ENCODE peak calls at places on chromosomes 7 and 10, in ten cellular contexts. V is OCI-LY7; K is esophagus muscularis mucosa; R is left ventricle myocardium inferior; X is coronary artery; S is glutamatergic neuron; A is activated CD8-positive, alpha-beta T cell treated with anti-CD3 and anti-CD28 coated beads for 36 hours; C is HFF-Myc; Q is RWPE1; O is lower leg skin. I is an unnamed sample.

GRCh38 chr7:101565601-101566209 is 63.4 kb downstream of the MYL10 start:
- DNase-seq in V (no peak), K (no peak), R (no peak), X (peak), S (no peak), A (no peak), C (no peak), Q (no peak), O (peak), I (no peak)

GRCh38 chr7:120833551-120833950 is 24.4 kb downstream of the TSPAN12 start:
- DNase-seq in V (no peak), K (no peak), R (no peak), X (no peak), S (no peak), A (no peak), C (no peak), Q (no peak), O (no peak), I (no peak)

GRCh38 chr10:61439058-61439607 is 14.0 kb downstream of the TMEM26 start:
- DNase-seq in V (no peak), K (no peak), R (no peak), X (no peak), S (no peak), A (no peak), C (no peak), Q (no peak), O (no peak), I (no peak)

GRCh38 chr7:455110-455928 is 64.3 kb downstream of the PDGFA start:
- DNase-seq in V (no peak), K (no peak), R (peak), X (no peak), S (no peak), A (no peak), C (no peak), Q (peak), O (no peak), I (no peak)

GRCh38 chr10:121681982-121682687 is 83.9 kb upstream of the FGFR2 start:
- DNase-seq in V (no peak), K (no peak), R (no peak), X (no peak), S (no peak), A (no peak), C (no peak), Q (no peak), O (no peak), I (no peak)

GRCh38 chr10:115417585-115418265 is 324.6 kb downstream of the ATRNL1 start:
- DNase-seq in V (peak), K (no peak), R (no peak), X (no peak), S (peak), A (peak), C (peak), Q (peak), O (no peak), I (peak)

GRCh38 chr10:51765284-51765971 is 66.0 kb upstream of the CSTF2T start:
- DNase-seq in V (no peak), K (no peak), R (no peak), X (no peak), S (no peak), A (no peak), C (no peak), Q (no peak), O (no peak), I (no peak)

GRCh38 chr7:36283711-36284130 is 105.9 kb upstream of the ANLN start:
- DNase-seq in V (peak), K (no peak), R (peak), X (no peak), S (no peak), A (peak), C (no peak), Q (no peak), O (no peak), I (no peak)

GRCh38 chr10:102413053-102413705 is 5.4 kb downstream of the PSD start:
- DNase-seq in V (peak), K (no peak), R (no peak), X (no peak), S (peak), A (peak), C (no peak), Q (no peak), O (no peak), I (no peak)

GRCh38 chr10:120459185-120459584 is 2.2 kb downstream of the PLPP4 start:
- DNase-seq in V (no peak), K (no peak), R (no peak), X (no peak), S (no peak), A (no peak), C (no peak), Q (no peak), O (no peak), I (no peak)

GRCh38 chr7:77501165-77501515 is 36.0 kb upstream of the PTPN12 start:
- DNase-seq in V (no peak), K (no peak), R (no peak), X (no peak), S (no peak), A (no peak), C (no peak), Q (no peak), O (no peak), I (no peak)

GRCh38 chr10:93438796-93439253 is 43.3 kb downstream of the MYOF start:
- DNase-seq in V (no peak), K (no peak), R (no peak), X (no peak), S (no peak), A (no peak), C (no peak), Q (peak), O (no peak), I (no peak)

GRCh38 chr10:110405401-110405800 is 92.3 kb upstream of the DUSP5 start:
- DNase-seq in V (no peak), K (no peak), R (no peak), X (no peak), S (no peak), A (no peak), C (no peak), Q (no peak), O (no peak), I (no peak)

GRCh38 chr10:90319188-90319914 is 538.5 kb downstream of the HTR7 start:
- DNase-seq in V (no peak), K (no peak), R (no peak), X (no peak), S (no peak), A (peak), C (peak), Q (peak), O (no peak), I (peak)

GRCh38 chr7:97871659-97872024 is 566 bp downstream of the ASNS start:
- DNase-seq in V (peak), K (no peak), R (no peak), X (peak), S (no peak), A (peak), C (no peak), Q (peak), O (no peak), I (no peak)

GRCh38 chr7:89798599-89798996 is 355.7 kb upstream of the STEAP1 start:
- DNase-seq in V (no peak), K (no peak), R (no peak), X (no peak), S (no peak), A (no peak), C (no peak), Q (no peak), O (no peak), I (no peak)

GRCh38 chr10:69043931-69044531 is 43.9 kb upstream of the SRGN start:
- DNase-seq in V (peak), K (no peak), R (no peak), X (no peak), S (no peak), A (peak), C (no peak), Q (no peak), O (no peak), I (no peak)

GRCh38 chr7:90320801-90321494 is at the start of gene FAM237B:
- DNase-seq in V (no peak), K (no peak), R (no peak), X (no peak), S (peak), A (no peak), C (no peak), Q (peak), O (no peak), I (no peak)

GRCh38 chr10:124745678-124746077 is 1.5 kb upstream of the FAM53B start:
- DNase-seq in V (peak), K (no peak), R (no peak), X (no peak), S (no peak), A (no peak), C (peak), Q (peak), O (no peak), I (no peak)

GRCh38 chr10:127148066-127148932 is 48.1 kb downstream of the INSYN2A start:
- DNase-seq in V (no peak), K (no peak), R (no peak), X (no peak), S (no peak), A (no peak), C (peak), Q (peak), O (no peak), I (peak)

GRCh38 chr7:157310676-157311185 is 26.1 kb upstream of the DNAJB6 start:
- DNase-seq in V (no peak), K (no peak), R (no peak), X (no peak), S (no peak), A (no peak), C (no peak), Q (no peak), O (no peak), I (no peak)

GRCh38 chr7:18125536-18125935 is 97.9 kb upstream of the PRPS1L1 start:
- DNase-seq in V (no peak), K (no peak), R (no peak), X (no peak), S (no peak), A (no peak), C (no peak), Q (no peak), O (no peak), I (no peak)

GRCh38 chr10:74290703-74291102 is 139.7 kb downstream of the ADK start:
- DNase-seq in V (no peak), K (no peak), R (no peak), X (no peak), S (no peak), A (no peak), C (no peak), Q (no peak), O (no peak), I (no peak)

GRCh38 chr7:83306487-83306886 is 143.8 kb upstream of the PCLO start:
- DNase-seq in V (no peak), K (no peak), R (no peak), X (no peak), S (no peak), A (no peak), C (no peak), Q (no peak), O (no peak), I (no peak)

GRCh38 chr7:93011351-93012294 is 106.2 kb downstream of the SAMD9 start:
- DNase-seq in V (no peak), K (no peak), R (no peak), X (no peak), S (no peak), A (no peak), C (peak), Q (peak), O (no peak), I (peak)

GRCh38 chr7:158406364-158406763 is 181.3 kb downstream of the PTPRN2 start:
- DNase-seq in V (no peak), K (no peak), R (no peak), X (no peak), S (no peak), A (no peak), C (no peak), Q (no peak), O (no peak), I (no peak)

GRCh38 chr7:158406817-158407216 is 180.8 kb downstream of the PTPRN2 start:
- DNase-seq in V (no peak), K (no peak), R (no peak), X (no peak), S (peak), A (no peak), C (no peak), Q (no peak), O (no peak), I (no peak)

GRCh38 chr7:158409816-158410330 is 177.8 kb downstream of the PTPRN2 start:
- DNase-seq in V (no peak), K (no peak), R (no peak), X (no peak), S (no peak), A (no peak), C (no peak), Q (no peak), O (no peak), I (no peak)

GRCh38 chr7:158409120-158409519 is 178.5 kb downstream of the PTPRN2 start:
- DNase-seq in V (no peak), K (no peak), R (no peak), X (no peak), S (no peak), A (no peak), C (no peak), Q (no peak), O (no peak), I (no peak)

GRCh38 chr7:158407581-158408331 is 179.9 kb downstream of the PTPRN2 start:
- DNase-seq in V (peak), K (no peak), R (no peak), X (no peak), S (no peak), A (no peak), C (no peak), Q (peak), O (no peak), I (no peak)
- TF ChIP-seq CTCF in V (peak), K (no peak), R (peak), X (no peak), S (peak), A (peak), C (no peak), Q (peak), O (no peak), I (no peak)

GRCh38 chr10:133308431-133309110 is at the start of the genes TUBGCP2 and ZNF511:
- DNase-seq in V (peak), K (peak), R (peak), X (peak), S (peak), A (peak), C (no peak), Q (peak), O (peak), I (no peak)
- TF ChIP-seq CTCF in V (no peak), K (peak), R (peak), X (no peak), S (no peak), A (no peak), C (peak), Q (no peak), O (no peak), I (no peak)

GRCh38 chr10:104317195-104318095 is 20.8 kb downstream of the ITPRIP start:
- DNase-seq in V (peak), K (no peak), R (no peak), X (no peak), S (no peak), A (no peak), C (no peak), Q (no peak), O (peak), I (no peak)
- TF ChIP-seq CTCF in V (peak), K (no peak), R (no peak), X (no peak), S (no peak), A (no peak), C (no peak), Q (no peak), O (no peak), I (peak)

GRCh38 chr7:151883872-151884271 is 7.0 kb upstream of the PRKAG2 start:
- DNase-seq in V (no peak), K (no peak), R (no peak), X (no peak), S (no peak), A (no peak), C (no peak), Q (no peak), O (no peak), I (no peak)
- TF ChIP-seq CTCF in V (no peak), K (no peak), R (no peak), X (no peak), S (no peak), A (no peak), C (no peak), Q (no peak), O (no peak), I (no peak)

GRCh38 chr7:122803323-122803722 is 82.9 kb downstream of the CADPS2 start:
- DNase-seq in V (peak), K (no peak), R (no peak), X (no peak), S (no peak), A (no peak), C (no peak), Q (no peak), O (no peak), I (no peak)
- TF ChIP-seq CTCF in V (peak), K (no peak), R (peak), X (no peak), S (peak), A (no peak), C (no peak), Q (peak), O (no peak), I (no peak)

GRCh38 chr7:155862516-155863257 is 50.4 kb upstream of the SHH start:
- DNase-seq in V (no peak), K (peak), R (no peak), X (peak), S (no peak), A (no peak), C (no peak), Q (no peak), O (peak), I (no peak)
- TF ChIP-seq CTCF in V (peak), K (no peak), R (no peak), X (no peak), S (no peak), A (no peak), C (no peak), Q (no peak), O (no peak), I (peak)

GRCh38 chr7:40680657-40681056 is 545.9 kb downstream of the SUGCT start:
- DNase-seq in V (peak), K (no peak), R (no peak), X (no peak), S (no peak), A (peak), C (no peak), Q (peak), O (no peak), I (no peak)
- TF ChIP-seq CTCF in V (peak), K (no peak), R (peak), X (no peak), S (peak), A (peak), C (peak), Q (peak), O (no peak), I (peak)

DNA sequence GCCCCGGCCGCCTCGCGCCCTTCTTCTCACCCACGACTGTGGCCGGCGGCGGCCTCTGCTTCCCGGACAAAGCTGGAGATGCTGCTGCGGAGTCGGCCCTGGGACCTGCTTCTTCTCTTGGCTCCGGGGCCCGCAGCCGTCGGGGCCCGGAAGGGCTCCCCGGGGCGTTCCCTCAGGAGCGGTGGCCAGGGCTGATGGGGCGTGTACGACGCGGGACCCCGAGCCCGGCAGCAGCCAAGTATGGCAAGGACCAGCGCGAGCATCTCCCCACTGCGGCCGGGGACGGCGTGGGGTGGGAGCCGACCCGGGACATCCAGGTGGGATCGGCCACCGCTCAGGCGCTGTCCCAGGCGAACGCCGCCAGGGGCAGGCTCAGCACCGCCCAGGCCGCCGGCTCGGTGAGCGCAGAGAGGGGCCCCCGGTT is 27.6 kb upstream of the BMS1 start:
- DNase-seq in V (no peak), K (no peak), R (no peak), X (no peak), S (peak), A (no peak), C (no peak), Q (no peak), O (no peak), I (no peak)
- TF ChIP-seq CTCF in V (no peak), K (no peak), R (peak), X (peak), S (peak), A (no peak), C (no peak), Q (no peak), O (no peak), I (no peak)

DNA sequence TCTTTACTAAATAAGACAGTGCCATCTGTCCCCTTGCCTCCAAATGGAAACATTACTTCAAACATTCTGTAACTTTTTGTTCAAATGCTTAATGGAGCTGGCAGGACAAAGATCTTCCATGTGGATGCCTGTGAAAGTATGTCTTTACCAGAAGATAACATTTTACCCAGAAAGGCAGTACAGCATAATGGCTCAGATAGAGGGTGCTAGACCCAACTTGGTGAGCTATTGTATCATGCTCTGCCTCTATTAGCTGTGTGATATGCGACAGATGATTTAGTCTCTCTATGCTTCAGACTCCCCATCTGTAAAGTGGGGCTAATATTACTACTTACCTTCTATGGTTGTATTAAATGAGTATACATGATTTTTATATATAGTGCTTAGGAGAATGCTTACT is 8.8 kb upstream of the SMKR1 start:
- DNase-seq in V (no peak), K (no peak), R (no peak), X (no peak), S (no peak), A (no peak), C (peak), Q (no peak), O (no peak), I (no peak)
- TF ChIP-seq CTCF in V (peak), K (no peak), R (no peak), X (no peak), S (no peak), A (no peak), C (peak), Q (no peak), O (no peak), I (peak)